ENCODE peak calls at places on chromosomes 12 and 14, in six cellular contexts. B is GM12891, G is GM12878, F is HepG2, H is H1, Q is K562. X is an unnamed sample.
A peak's percentile ranks its signal among the peaks of the same experiment; 100 is the strongest.

GRCh38 chr12:33115716-33116115 is 219.1 kb upstream of the PKP2 start:
- DNase-seq in B (no peak), G (no peak), F (no peak), H (no peak), Q (no peak), X (no peak)

GRCh38 chr14:101927859-101928258 is 36.5 kb upstream of the DYNC1H1 start:
- DNase-seq in B (no peak), G (no peak), F (no peak), H (no peak), Q (peak; percentile 83), X (no peak)

GRCh38 chr12:112820796-112821195 is 29.2 kb downstream of the RPH3A start:
- DNase-seq in B (no peak), G (no peak), F (no peak), H (peak; percentile 11), Q (no peak), X (no peak)

GRCh38 chr12:54701940-54702592 is 53.9 kb upstream of the DCD start:
- DNase-seq in B (peak; percentile 23), G (no peak), F (peak; percentile 36), H (no peak), Q (peak; percentile 32), X (no peak)

GRCh38 chr14:64266206-64266605 is 28.0 kb downstream of the ESR2 start:
- DNase-seq in B (no peak), G (no peak), F (no peak), H (no peak), Q (no peak), X (no peak)

GRCh38 chr14:91228112-91229004 is 16.1 kb downstream of the GPR68 start:
- DNase-seq in B (peak; percentile 58), G (peak; percentile 86), F (no peak), H (peak; percentile 70), Q (peak; percentile 45), X (peak; percentile 75)

GRCh38 chr14:99263564-99264330 is 8.2 kb downstream of the BCL11B start:
- DNase-seq in B (no peak), G (no peak), F (no peak), H (no peak), Q (no peak), X (no peak)

GRCh38 chr12:14913381-14913781 is 25.0 kb downstream of the ERP27 start:
- DNase-seq in B (no peak), G (no peak), F (no peak), H (no peak), Q (no peak), X (no peak)

GRCh38 chr14:73241481-73242165 is 4.3 kb downstream of the PAPLN start:
- DNase-seq in B (no peak), G (no peak), F (no peak), H (peak; percentile 51), Q (no peak), X (no peak)

GRCh38 chr14:89165810-89166209 is 251.2 kb downstream of the FOXN3 start:
- DNase-seq in B (no peak), G (peak; percentile 3), F (no peak), H (no peak), Q (no peak), X (no peak)

GRCh38 chr12:10361622-10362021 is 28.2 kb downstream of the KLRK1 start:
- DNase-seq in B (no peak), G (no peak), F (peak; percentile 10), H (no peak), Q (no peak), X (no peak)

GRCh38 chr14:72617391-72618011 is 276.4 kb downstream of the DPF3 start:
- DNase-seq in B (no peak), G (no peak), F (no peak), H (peak; percentile 48), Q (no peak), X (no peak)

GRCh38 chr14:89912667-89913211 is 41.8 kb downstream of the EFCAB11 start:
- DNase-seq in B (no peak), G (no peak), F (peak; percentile 59), H (no peak), Q (no peak), X (no peak)

GRCh38 chr12:119841433-119842210 is 35.5 kb downstream of the CIT start:
- DNase-seq in B (no peak), G (no peak), F (no peak), H (no peak), Q (no peak), X (no peak)

GRCh38 chr12:47722926-47723631 is 2.2 kb downstream of the ENDOU start:
- DNase-seq in B (no peak), G (no peak), F (no peak), H (no peak), Q (no peak), X (no peak)

GRCh38 chr12:90576707-90577106 is 378.3 kb downstream of the CCER1 start:
- DNase-seq in B (no peak), G (no peak), F (no peak), H (no peak), Q (no peak), X (no peak)

GRCh38 chr12:56991319-56991906 is 14.9 kb downstream of the ZBTB39 start:
- DNase-seq in B (no peak), G (no peak), F (no peak), H (peak; percentile 33), Q (no peak), X (no peak)

GRCh38 chr14:74579447-74580274 is 32.4 kb downstream of the LTBP2 start:
- DNase-seq in B (no peak), G (no peak), F (peak; percentile 12), H (no peak), Q (no peak), X (no peak)

GRCh38 chr12:1529862-1530591 is 64.4 kb downstream of the FBXL14 start:
- DNase-seq in B (peak; percentile 43), G (no peak), F (no peak), H (no peak), Q (peak; percentile 74), X (no peak)

DNA sequence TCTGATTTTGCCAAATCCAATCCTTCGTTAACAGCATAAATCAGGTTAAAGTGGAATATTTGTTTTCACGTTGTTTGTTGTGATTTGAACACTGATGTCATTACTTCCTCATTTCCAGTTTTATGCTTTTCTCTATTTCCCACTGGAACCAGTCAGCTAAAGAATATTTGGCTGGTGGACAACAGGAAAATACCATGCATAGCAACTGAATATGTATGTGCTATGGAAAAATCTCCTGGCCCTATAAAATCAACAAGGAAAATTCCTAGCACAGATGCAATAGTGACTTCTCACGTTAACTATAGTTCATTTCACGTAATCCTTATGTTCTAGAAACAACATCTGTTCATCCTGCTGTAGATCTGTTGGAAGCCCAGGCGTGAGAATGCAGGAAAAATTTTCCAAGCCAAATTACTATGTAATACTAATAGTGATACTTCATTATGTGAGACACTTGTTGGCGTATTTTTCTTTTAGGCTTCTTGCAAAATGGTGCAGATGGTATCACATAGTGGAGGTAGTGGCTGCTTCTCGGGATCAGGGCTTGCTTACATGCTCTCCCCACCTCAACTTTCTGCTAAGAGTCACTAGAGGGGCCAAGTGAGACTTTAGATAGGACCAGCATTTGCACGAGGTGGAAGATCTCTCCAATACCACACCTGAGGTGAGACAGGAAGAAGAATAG is 86.3 kb upstream of the USP44 start:
- DNase-seq in B (no peak), G (no peak), F (no peak), H (no peak), Q (no peak), X (no peak)
- TF ChIP-seq POLR2A in B (no peak), G (no peak), F (no peak), H (no peak), Q (no peak), X (no peak)

GRCh38 chr12:11568155-11568761 is 81.2 kb upstream of the ETV6 start:
- DNase-seq in B (no peak), G (no peak), F (no peak), H (no peak), Q (no peak), X (no peak)
- TF ChIP-seq POLR2AphosphoS5 in B (no peak), G (no peak), F (no peak), H (no peak), Q (no peak), X (no peak)

GRCh38 chr12:121939190-121939589 is 20.8 kb downstream of the CFAP251 start:
- DNase-seq in B (no peak), G (peak; percentile 24), F (no peak), H (no peak), Q (no peak), X (no peak)
- TF ChIP-seq TAF1 in B (no peak), G (no peak), F (no peak), H (no peak), Q (no peak), X (no peak)

GRCh38 chr14:103574104-103574503 is 11.3 kb downstream of the COA8 start:
- DNase-seq in B (no peak), G (no peak), F (no peak), H (no peak), Q (no peak), X (no peak)
- TF ChIP-seq POLR2A in B (no peak), G (no peak), F (no peak), H (no peak), Q (no peak), X (no peak)

GRCh38 chr12:73418541-73418940 is 1119.1 kb upstream of the ATXN7L3B start:
- DNase-seq in B (no peak), G (no peak), F (no peak), H (no peak), Q (no peak), X (no peak)
- TF ChIP-seq POLR2AphosphoS5 in B (no peak), G (no peak), F (no peak), H (no peak), Q (no peak), X (no peak)

DNA sequence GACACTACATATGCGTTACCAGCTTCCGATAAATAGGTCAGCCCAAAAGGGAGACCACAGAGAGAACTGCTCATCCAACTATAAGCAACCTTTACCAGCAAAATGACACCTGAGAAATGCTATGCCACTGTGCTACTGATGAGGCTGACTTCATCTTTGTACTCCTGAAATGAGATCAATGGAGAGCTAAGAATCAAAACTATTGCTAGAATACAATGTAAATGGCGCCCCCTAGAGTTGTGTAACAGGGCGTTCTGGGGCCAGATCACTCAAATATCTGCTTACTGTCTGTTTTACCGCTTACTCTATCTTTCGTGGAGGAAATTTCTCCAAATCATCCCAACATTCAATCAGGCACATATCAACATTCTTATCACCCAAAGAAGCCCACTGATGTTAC is 4.6 kb downstream of the ZNF384 start:
- DNase-seq in B (no peak), G (no peak), F (peak; percentile 57), H (peak; percentile 54), Q (peak; percentile 32), X (no peak)
- TF ChIP-seq TAF1 in B (no peak), G (no peak), F (no peak), H (no peak), Q (no peak), X (no peak)